ENCODE peak calls at places on chromosomes 3 and 15, in eight cellular contexts. One of them, this sample, is unnamed.

GRCh38 chr3:162945626-162946025 is 1449.0 kb downstream of the OTOL1 start:
- DNase-seq in GM23338: no peak
- DNase-seq in astrocyte: no peak
- DNase-seq in fibroblast of lung: no peak
- DNase-seq in neural progenitor cell: no peak
- DNase-seq in endothelial cell of umbilical vein: no peak
- DNase-seq in HCT116: no peak
- DNase-seq in PC-9: no peak
- DNase-seq in this sample: no peak

GRCh38 chr15:100873029-100873677 is 6.5 kb upstream of the ALDH1A3 start:
- DNase-seq in GM23338: peak
- DNase-seq in astrocyte: peak
- DNase-seq in fibroblast of lung: peak
- DNase-seq in neural progenitor cell: peak
- DNase-seq in endothelial cell of umbilical vein: peak
- DNase-seq in HCT116: peak
- DNase-seq in PC-9: peak
- DNase-seq in this sample: peak

GRCh38 chr3:18900994-18901393 is 247.3 kb upstream of the KCNH8 start:
- DNase-seq in GM23338: no peak
- DNase-seq in astrocyte: peak
- DNase-seq in fibroblast of lung: peak
- DNase-seq in neural progenitor cell: no peak
- DNase-seq in endothelial cell of umbilical vein: no peak
- DNase-seq in HCT116: no peak
- DNase-seq in PC-9: no peak
- DNase-seq in this sample: no peak

GRCh38 chr3:52093751-52094525 is 37.6 kb upstream of the DUSP7 start:
- DNase-seq in GM23338: no peak
- DNase-seq in astrocyte: peak
- DNase-seq in fibroblast of lung: peak
- DNase-seq in neural progenitor cell: no peak
- DNase-seq in endothelial cell of umbilical vein: peak
- DNase-seq in HCT116: no peak
- DNase-seq in PC-9: no peak
- DNase-seq in this sample: peak

GRCh38 chr15:67116742-67117141 is 51.3 kb downstream of the SMAD3 start:
- DNase-seq in GM23338: no peak
- DNase-seq in astrocyte: no peak
- DNase-seq in fibroblast of lung: no peak
- DNase-seq in neural progenitor cell: no peak
- DNase-seq in endothelial cell of umbilical vein: peak
- DNase-seq in HCT116: no peak
- DNase-seq in PC-9: peak
- DNase-seq in this sample: no peak

GRCh38 chr3:184656430-184656990 is 55.4 kb downstream of the MAGEF1 start:
- DNase-seq in GM23338: no peak
- DNase-seq in astrocyte: peak
- DNase-seq in fibroblast of lung: no peak
- DNase-seq in neural progenitor cell: no peak
- DNase-seq in endothelial cell of umbilical vein: no peak
- DNase-seq in HCT116: no peak
- DNase-seq in PC-9: no peak
- DNase-seq in this sample: no peak

GRCh38 chr3:13371100-13372075 is 48.7 kb downstream of the NUP210 start:
- DNase-seq in GM23338: no peak
- DNase-seq in astrocyte: peak
- DNase-seq in fibroblast of lung: peak
- DNase-seq in neural progenitor cell: no peak
- DNase-seq in endothelial cell of umbilical vein: no peak
- DNase-seq in HCT116: no peak
- DNase-seq in PC-9: no peak
- DNase-seq in this sample: peak

GRCh38 chr3:183306798-183307671 is 54.0 kb downstream of the B3GNT5 start:
- DNase-seq in GM23338: no peak
- DNase-seq in astrocyte: peak
- DNase-seq in fibroblast of lung: peak
- DNase-seq in neural progenitor cell: no peak
- DNase-seq in endothelial cell of umbilical vein: no peak
- DNase-seq in HCT116: no peak
- DNase-seq in PC-9: peak
- DNase-seq in this sample: no peak

GRCh38 chr3:3632439-3632838 is 166.8 kb upstream of the LRRN1 start:
- DNase-seq in GM23338: no peak
- DNase-seq in astrocyte: no peak
- DNase-seq in fibroblast of lung: no peak
- DNase-seq in neural progenitor cell: no peak
- DNase-seq in endothelial cell of umbilical vein: no peak
- DNase-seq in HCT116: no peak
- DNase-seq in PC-9: no peak
- DNase-seq in this sample: no peak

GRCh38 chr15:52422001-52422400 is 106.7 kb downstream of the MYO5A start:
- DNase-seq in GM23338: no peak
- DNase-seq in astrocyte: no peak
- DNase-seq in fibroblast of lung: no peak
- DNase-seq in neural progenitor cell: no peak
- DNase-seq in endothelial cell of umbilical vein: no peak
- DNase-seq in HCT116: no peak
- DNase-seq in PC-9: no peak
- DNase-seq in this sample: no peak

GRCh38 chr3:90052425-90052950 is 945.1 kb downstream of the EPHA3 start:
- DNase-seq in GM23338: no peak
- DNase-seq in astrocyte: no peak
- DNase-seq in fibroblast of lung: no peak
- DNase-seq in neural progenitor cell: no peak
- DNase-seq in endothelial cell of umbilical vein: no peak
- DNase-seq in HCT116: no peak
- DNase-seq in PC-9: no peak
- DNase-seq in this sample: peak

GRCh38 chr3:82509106-82509842 is 747.8 kb upstream of the GBE1 start:
- DNase-seq in GM23338: no peak
- DNase-seq in astrocyte: no peak
- DNase-seq in fibroblast of lung: no peak
- DNase-seq in neural progenitor cell: no peak
- DNase-seq in endothelial cell of umbilical vein: no peak
- DNase-seq in HCT116: no peak
- DNase-seq in PC-9: no peak
- DNase-seq in this sample: no peak

GRCh38 chr3:167978071-167978470 is 117.7 kb downstream of the GOLIM4 start:
- DNase-seq in GM23338: no peak
- DNase-seq in astrocyte: peak
- DNase-seq in fibroblast of lung: peak
- DNase-seq in neural progenitor cell: no peak
- DNase-seq in endothelial cell of umbilical vein: no peak
- DNase-seq in HCT116: no peak
- DNase-seq in PC-9: peak
- DNase-seq in this sample: no peak

GRCh38 chr15:46708226-46708625 is 1009.1 kb upstream of the SEMA6D start:
- DNase-seq in GM23338: no peak
- DNase-seq in astrocyte: no peak
- DNase-seq in fibroblast of lung: no peak
- DNase-seq in neural progenitor cell: no peak
- DNase-seq in endothelial cell of umbilical vein: no peak
- DNase-seq in HCT116: no peak
- DNase-seq in PC-9: no peak
- DNase-seq in this sample: no peak

GRCh38 chr3:115156255-115156654 is 9.2 kb upstream of the ZBTB20 start:
- DNase-seq in GM23338: peak
- DNase-seq in astrocyte: no peak
- DNase-seq in fibroblast of lung: no peak
- DNase-seq in neural progenitor cell: no peak
- DNase-seq in endothelial cell of umbilical vein: no peak
- DNase-seq in HCT116: no peak
- DNase-seq in PC-9: no peak
- DNase-seq in this sample: no peak

GRCh38 chr3:49017229-49017615 is 1.2 kb downstream of the DALRD3 start:
- DNase-seq in GM23338: no peak
- DNase-seq in astrocyte: no peak
- DNase-seq in fibroblast of lung: no peak
- DNase-seq in neural progenitor cell: no peak
- DNase-seq in endothelial cell of umbilical vein: no peak
- DNase-seq in HCT116: no peak
- DNase-seq in PC-9: no peak
- DNase-seq in this sample: peak

GRCh38 chr15:100663066-100663465 is 60.7 kb downstream of the ASB7 start:
- DNase-seq in GM23338: peak
- DNase-seq in astrocyte: no peak
- DNase-seq in fibroblast of lung: peak
- DNase-seq in neural progenitor cell: peak
- DNase-seq in endothelial cell of umbilical vein: no peak
- DNase-seq in HCT116: peak
- DNase-seq in PC-9: no peak
- DNase-seq in this sample: peak

GRCh38 chr3:39101022-39101689 is 6.3 kb downstream of the GORASP1 start:
- DNase-seq in GM23338: peak
- DNase-seq in astrocyte: no peak
- DNase-seq in fibroblast of lung: peak
- DNase-seq in neural progenitor cell: peak
- DNase-seq in endothelial cell of umbilical vein: peak
- DNase-seq in HCT116: no peak
- DNase-seq in PC-9: no peak
- DNase-seq in this sample: peak

GRCh38 chr15:69656271-69657030 is 203.8 kb downstream of the RPLP1 start:
- DNase-seq in GM23338: no peak
- DNase-seq in astrocyte: no peak
- DNase-seq in fibroblast of lung: no peak
- DNase-seq in neural progenitor cell: no peak
- DNase-seq in endothelial cell of umbilical vein: no peak
- DNase-seq in HCT116: no peak
- DNase-seq in PC-9: no peak
- DNase-seq in this sample: no peak
- H2AFZ ChIP-seq in GM23338: no peak
- H2AFZ ChIP-seq in astrocyte: no peak
- H2AFZ ChIP-seq in fibroblast of lung: no peak
- H2AFZ ChIP-seq in neural progenitor cell: no peak
- H2AFZ ChIP-seq in endothelial cell of umbilical vein: no peak
- H2AFZ ChIP-seq in HCT116: no peak
- H2AFZ ChIP-seq in PC-9: no peak
- H2AFZ ChIP-seq in this sample: no peak

GRCh38 chr3:138949002-138949418 is 2.0 kb downstream of the FOXL2NB start:
- DNase-seq in GM23338: peak
- DNase-seq in astrocyte: no peak
- DNase-seq in fibroblast of lung: no peak
- DNase-seq in neural progenitor cell: peak
- DNase-seq in endothelial cell of umbilical vein: no peak
- DNase-seq in HCT116: no peak
- DNase-seq in PC-9: no peak
- DNase-seq in this sample: no peak
- H3K4me3 ChIP-seq in GM23338: peak
- H3K4me3 ChIP-seq in astrocyte: no peak
- H3K4me3 ChIP-seq in fibroblast of lung: no peak
- H3K4me3 ChIP-seq in neural progenitor cell: no peak
- H3K4me3 ChIP-seq in endothelial cell of umbilical vein: no peak
- H3K4me3 ChIP-seq in HCT116: no peak
- H3K4me3 ChIP-seq in PC-9: no peak
- H3K4me3 ChIP-seq in this sample: no peak

GRCh38 chr15:89837830-89838178 is 23.2 kb upstream of the ANPEP start:
- DNase-seq in GM23338: no peak
- DNase-seq in astrocyte: peak
- DNase-seq in fibroblast of lung: no peak
- DNase-seq in neural progenitor cell: no peak
- DNase-seq in endothelial cell of umbilical vein: no peak
- DNase-seq in HCT116: no peak
- DNase-seq in PC-9: no peak
- DNase-seq in this sample: no peak
- TF ChIP-seq CTCF in GM23338: no peak
- TF ChIP-seq CTCF in astrocyte: no peak
- TF ChIP-seq CTCF in fibroblast of lung: no peak
- TF ChIP-seq CTCF in neural progenitor cell: no peak
- TF ChIP-seq CTCF in endothelial cell of umbilical vein: no peak
- TF ChIP-seq CTCF in HCT116: no peak
- TF ChIP-seq CTCF in PC-9: no peak
- TF ChIP-seq CTCF in this sample: no peak

GRCh38 chr3:8793242-8793641 is 23.8 kb upstream of the OXTR start:
- DNase-seq in GM23338: no peak
- DNase-seq in astrocyte: peak
- DNase-seq in fibroblast of lung: peak
- DNase-seq in neural progenitor cell: no peak
- DNase-seq in endothelial cell of umbilical vein: no peak
- DNase-seq in HCT116: no peak
- DNase-seq in PC-9: no peak
- DNase-seq in this sample: peak
- H2AFZ ChIP-seq in GM23338: no peak
- H2AFZ ChIP-seq in astrocyte: peak
- H2AFZ ChIP-seq in fibroblast of lung: no peak
- H2AFZ ChIP-seq in neural progenitor cell: no peak
- H2AFZ ChIP-seq in endothelial cell of umbilical vein: no peak
- H2AFZ ChIP-seq in HCT116: no peak
- H2AFZ ChIP-seq in PC-9: no peak
- H2AFZ ChIP-seq in this sample: peak

GRCh38 chr3:71240035-71240434 is 343.5 kb downstream of the FOXP1 start:
- DNase-seq in GM23338: no peak
- DNase-seq in astrocyte: no peak
- DNase-seq in fibroblast of lung: no peak
- DNase-seq in neural progenitor cell: no peak
- DNase-seq in endothelial cell of umbilical vein: no peak
- DNase-seq in HCT116: no peak
- DNase-seq in PC-9: no peak
- DNase-seq in this sample: peak
- H3K4me3 ChIP-seq in GM23338: no peak
- H3K4me3 ChIP-seq in astrocyte: no peak
- H3K4me3 ChIP-seq in fibroblast of lung: no peak
- H3K4me3 ChIP-seq in neural progenitor cell: no peak
- H3K4me3 ChIP-seq in endothelial cell of umbilical vein: no peak
- H3K4me3 ChIP-seq in HCT116: no peak
- H3K4me3 ChIP-seq in PC-9: no peak
- H3K4me3 ChIP-seq in this sample: no peak

GRCh38 chr3:66989860-66990696 is 8.0 kb upstream of the KBTBD8 start:
- DNase-seq in GM23338: peak
- DNase-seq in astrocyte: no peak
- DNase-seq in fibroblast of lung: peak
- DNase-seq in neural progenitor cell: no peak
- DNase-seq in endothelial cell of umbilical vein: no peak
- DNase-seq in HCT116: peak
- DNase-seq in PC-9: peak
- DNase-seq in this sample: no peak
- TF ChIP-seq CTCF in GM23338: peak
- TF ChIP-seq CTCF in astrocyte: no peak
- TF ChIP-seq CTCF in fibroblast of lung: no peak
- TF ChIP-seq CTCF in neural progenitor cell: peak
- TF ChIP-seq CTCF in endothelial cell of umbilical vein: no peak
- TF ChIP-seq CTCF in HCT116: peak
- TF ChIP-seq CTCF in PC-9: no peak
- TF ChIP-seq CTCF in this sample: peak

DNA sequence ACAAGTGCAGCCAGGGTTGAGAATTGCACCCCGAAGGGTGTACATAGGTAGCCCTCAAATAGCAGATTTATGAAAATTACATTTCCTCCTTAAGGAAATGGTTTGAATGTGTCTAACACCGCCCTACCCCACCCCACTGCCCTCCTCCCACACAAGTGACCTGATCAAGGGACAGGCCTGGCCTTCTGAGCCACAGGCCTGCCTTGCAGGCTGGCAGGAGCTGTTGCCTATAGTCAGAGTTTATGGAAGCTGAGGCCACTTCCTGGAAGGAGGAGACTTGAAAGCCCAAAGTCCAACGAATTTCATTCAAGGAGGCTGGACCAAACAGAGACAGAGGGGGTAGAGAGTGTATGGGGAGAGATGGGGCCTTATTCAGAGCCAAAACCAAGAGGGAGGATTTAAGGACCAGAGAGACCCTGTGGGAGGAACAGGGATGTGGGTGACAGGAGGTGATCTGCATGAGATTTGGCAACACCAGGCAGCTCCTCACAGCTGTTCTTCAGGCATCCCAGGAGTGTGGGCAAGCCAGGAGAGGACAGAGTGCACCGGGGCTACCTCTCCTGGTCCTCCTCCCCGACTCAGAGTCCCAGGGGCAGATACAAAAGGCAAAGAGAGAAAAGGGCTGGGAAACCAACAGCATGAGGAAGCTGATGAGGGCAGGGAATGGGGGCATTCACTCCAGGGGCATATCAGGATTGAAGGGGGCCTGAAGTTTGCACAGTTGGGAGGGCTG is 100.4 kb upstream of the HES1 start:
- DNase-seq in GM23338: no peak
- DNase-seq in astrocyte: no peak
- DNase-seq in fibroblast of lung: no peak
- DNase-seq in neural progenitor cell: no peak
- DNase-seq in endothelial cell of umbilical vein: no peak
- DNase-seq in HCT116: no peak
- DNase-seq in PC-9: peak
- DNase-seq in this sample: no peak
- H2AFZ ChIP-seq in GM23338: no peak
- H2AFZ ChIP-seq in astrocyte: no peak
- H2AFZ ChIP-seq in fibroblast of lung: no peak
- H2AFZ ChIP-seq in neural progenitor cell: no peak
- H2AFZ ChIP-seq in endothelial cell of umbilical vein: peak
- H2AFZ ChIP-seq in HCT116: no peak
- H2AFZ ChIP-seq in PC-9: no peak
- H2AFZ ChIP-seq in this sample: no peak